ENCODE peak calls at places on chromosomes 11 and 22, in nine cellular contexts. W is astrocyte, Q is OCI-LY7, Z is GM23338, P is left ventricle myocardium inferior, H is neuronal stem cell, A is esophagus muscularis mucosa, N is tibial artery, O is cardiac muscle cell. D is an unnamed sample.

GRCh38 chr11:116173946-116174911 is 598.6 kb downstream of the BUD13 start:
- DNase-seq in H (no peak), Q (no peak), O (no peak), Z (peak; percentile 60), P (no peak), W (no peak), N (no peak), A (peak; percentile 72), D (no peak)

GRCh38 chr11:113114452-113115027 is 153.3 kb downstream of the NCAM1 start:
- DNase-seq in H (peak; percentile 20), A (no peak), O (peak; percentile 70), P (peak; percentile 28), Q (peak; percentile 9), Z (peak; percentile 67), W (peak; percentile 27), N (peak; percentile 25), D (no peak)

GRCh38 chr11:83836883-83837654 is 550.9 kb upstream of the CCDC90B start:
- DNase-seq in N (peak; percentile 25), P (no peak), W (peak; percentile 35), Q (peak; percentile 41), A (no peak), H (peak; percentile 51), O (peak; percentile 52), Z (peak; percentile 90), D (peak; percentile 58)

GRCh38 chr11:8759634-8760033 is 77.0 kb downstream of the RPL27A start:
- DNase-seq in W (no peak), A (no peak), P (no peak), Z (no peak), O (no peak), Q (no peak), H (no peak), N (no peak), D (no peak)

GRCh38 chr22:43209971-43210370 is 23.0 kb upstream of the TTLL12 start:
- DNase-seq in P (no peak), A (no peak), N (no peak), W (no peak), O (no peak), H (no peak), Z (no peak), Q (no peak), D (no peak)

GRCh38 chr11:112470355-112470754 is 209.7 kb upstream of the PLET1 start:
- DNase-seq in Z (no peak), O (peak; percentile 6), W (no peak), N (no peak), Q (no peak), P (no peak), A (no peak), H (no peak), D (no peak)

GRCh38 chr11:111538407-111539114 is 2.0 kb upstream of the LAYN start:
- DNase-seq in P (no peak), A (no peak), Q (no peak), N (no peak), W (no peak), Z (no peak), O (no peak), H (no peak), D (no peak)

GRCh38 chr11:105968021-105968697 is 53.9 kb downstream of the MSANTD4 start:
- DNase-seq in N (no peak), W (peak; percentile 67), P (no peak), Z (no peak), H (no peak), Q (no peak), O (peak; percentile 1), A (no peak), D (no peak)

GRCh38 chr11:125086633-125087296 is 23.7 kb downstream of the SLC37A2 start:
- DNase-seq in H (no peak), N (no peak), A (no peak), Z (no peak), Q (no peak), O (no peak), P (no peak), W (no peak), D (no peak)

GRCh38 chr11:45879803-45880685 is 5.4 kb upstream of the MAPK8IP1 start:
- DNase-seq in N (no peak), P (no peak), W (peak; percentile 19), Z (no peak), O (no peak), H (no peak), A (no peak), Q (no peak), D (no peak)

GRCh38 chr11:116348226-116348625 is 424.6 kb downstream of the BUD13 start:
- DNase-seq in H (no peak), O (no peak), Q (peak; percentile 51), Z (no peak), N (peak; percentile 33), A (no peak), P (no peak), W (no peak), D (no peak)

GRCh38 chr11:63699906-63700305 is 18.6 kb downstream of the RTN3 start:
- DNase-seq in O (no peak), H (no peak), N (no peak), Z (no peak), A (no peak), Q (no peak), W (no peak), P (no peak), D (no peak)

GRCh38 chr22:39290724-39291161 is 28.7 kb downstream of the RPL3 start:
- DNase-seq in Q (no peak), O (peak; percentile 65), N (no peak), H (no peak), A (no peak), Z (no peak), P (peak; percentile 86), W (peak; percentile 50), D (no peak)
- H3K4me1 ChIP-seq in Q (peaks cover 6% of the 10 kb centered on the region), O (peaks cover 11% of the 10 kb centered on the region), N (peaks cover 35% of the 10 kb centered on the region), H (peaks cover 10% of the 10 kb centered on the region), A (peaks cover 31% of the 10 kb centered on the region), Z (no peaks in the 10 kb centered on the region), P (peaks cover 28% of the 10 kb centered on the region), W (peaks cover 26% of the 10 kb centered on the region), D (peaks cover 4% of the 10 kb centered on the region)

GRCh38 chr11:2588809-2589537 is 110.8 kb downstream of the KCNQ1OT1 start:
- DNase-seq in H (no peak), Z (no peak), O (no peak), N (no peak), W (no peak), A (peak; percentile 70), Q (no peak), P (peak; percentile 14), D (no peak)

GRCh38 chr11:2590951-2591754 is 108.6 kb downstream of the KCNQ1OT1 start:
- DNase-seq in Z (no peak), H (no peak), N (peak; percentile 15), Q (no peak), P (no peak), W (no peak), O (no peak), A (peak; percentile 77), D (no peak)

GRCh38 chr11:2591805-2592204 is 108.0 kb downstream of the KCNQ1OT1 start:
- DNase-seq in Z (no peak), P (no peak), Q (no peak), W (no peak), O (no peak), A (no peak), H (no peak), N (no peak), D (no peak)

GRCh38 chr11:2589538-2589934 is 110.3 kb downstream of the KCNQ1OT1 start:
- DNase-seq in H (no peak), P (peak; percentile 7), O (no peak), A (no peak), W (no peak), N (no peak), Q (no peak), Z (no peak), D (no peak)

DNA sequence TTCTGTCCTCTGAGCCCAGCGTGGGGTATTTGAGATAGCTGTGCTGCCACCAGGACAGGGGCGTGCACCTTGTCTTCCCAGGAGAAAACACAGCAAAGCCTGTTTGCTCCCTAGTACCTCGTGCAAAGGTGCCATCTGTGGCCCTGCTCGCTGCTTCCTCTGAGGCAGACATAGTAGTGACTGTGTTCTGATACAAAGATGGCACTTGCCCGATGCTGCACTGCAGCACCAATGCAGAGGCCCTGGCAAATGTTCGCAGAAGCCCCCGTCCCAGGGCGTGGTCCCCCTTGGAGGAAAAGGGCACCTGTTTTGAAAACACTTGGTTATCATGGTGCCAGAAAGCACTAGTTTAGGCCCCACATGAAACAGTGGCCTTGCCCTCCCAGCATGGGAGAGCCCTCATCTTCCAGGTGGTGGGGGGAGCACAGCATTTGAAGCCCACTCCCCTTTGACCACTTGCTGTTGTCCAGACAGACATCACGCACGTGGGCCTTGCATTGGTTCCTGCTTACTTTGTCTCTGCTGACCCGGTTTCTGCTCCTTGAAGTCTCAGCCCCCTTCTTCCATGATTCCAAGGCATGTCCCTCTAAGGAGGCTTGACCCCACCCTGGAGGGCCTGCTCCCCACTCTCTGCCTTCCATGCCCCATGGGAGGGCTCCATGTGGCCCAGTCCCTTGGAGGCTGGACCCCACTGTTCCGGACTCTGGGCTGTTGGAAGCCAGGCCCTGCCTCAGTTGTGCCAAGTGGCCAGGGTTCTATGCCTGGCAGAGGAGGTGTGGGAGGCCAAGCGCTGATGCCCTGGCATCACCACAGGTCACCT is 109.5 kb downstream of the KCNQ1OT1 start:
- DNase-seq in Z (no peak), Q (no peak), P (no peak), A (peak; percentile 89), W (no peak), N (peak; percentile 16), O (no peak), H (no peak), D (no peak)
- H3K27ac ChIP-seq in Z (no peak overlapping the region), Q (no peak overlapping the region), P (no peak overlapping the region), A (no peak overlapping the region), W (no peak overlapping the region), N (no peak overlapping the region), O (no peak overlapping the region), H (no peak overlapping the region), D (no peak overlapping the region)

GRCh38 chr11:12694182-12694531 is 19.9 kb downstream of the TEAD1 start:
- DNase-seq in P (no peak), N (peak; percentile 33), W (no peak), Z (peak; percentile 37), H (no peak), A (no peak), O (no peak), Q (peak; percentile 16), D (no peak)

GRCh38 chr11:12693485-12694181 is 19.4 kb downstream of the TEAD1 start:
- DNase-seq in A (no peak), Q (peak; percentile 22), Z (no peak), H (no peak), P (peak; percentile 33), O (peak; percentile 96), W (peak; percentile 100), N (peak; percentile 64), D (no peak)

GRCh38 chr11:12691473-12691872 is 17.3 kb downstream of the TEAD1 start:
- DNase-seq in Q (no peak), H (no peak), W (peak; percentile 68), O (no peak), A (no peak), Z (no peak), P (no peak), N (no peak), D (no peak)

GRCh38 chr11:12693075-12693473 is 18.9 kb downstream of the TEAD1 start:
- DNase-seq in A (no peak), P (no peak), W (peak; percentile 74), N (no peak), O (no peak), H (no peak), Z (no peak), Q (no peak), D (no peak)

GRCh38 chr11:12692238-12693074 is 18.2 kb downstream of the TEAD1 start:
- DNase-seq in Z (no peak), P (peak; percentile 85), W (peak; percentile 94), Q (no peak), O (peak; percentile 97), N (peak; percentile 87), H (no peak), A (no peak), D (no peak)
- H3K4me3 ChIP-seq in Z (no peak overlapping the region), P (peak overlapping the region; percentile 51), W (peak overlapping the region; percentile 44), Q (no peak overlapping the region), O (no peak overlapping the region), N (peak overlapping the region; percentile 40), H (peak overlapping the region; percentile 29), A (peak overlapping the region; percentile 38), D (no peak overlapping the region)

GRCh38 chr22:26648761-26649363 is 8.5 kb upstream of the MIAT start:
- DNase-seq in N (no peak), W (no peak), Z (no peak), P (no peak), A (no peak), H (no peak), Q (no peak), O (peak; percentile 15), D (no peak)
- H3K4me1 ChIP-seq in N (peaks cover 8% of the 10 kb centered on the region), W (peaks cover 22% of the 10 kb centered on the region), Z (peaks cover 60% of the 10 kb centered on the region), P (peaks cover 16% of the 10 kb centered on the region), A (peaks cover 13% of the 10 kb centered on the region), H (peaks cover 30% of the 10 kb centered on the region), Q (peaks cover 56% of the 10 kb centered on the region), O (peaks cover 6% of the 10 kb centered on the region), D (peaks cover 13% of the 10 kb centered on the region)

D was measured in iPS DF 6.9.